ENCODE peak calls at places on chromosomes 2 and 18, in nine cellular contexts. D is HFF-Myc, N is BJ, Q is fibroblast of lung, U is H1, O is epithelial cell of esophagus, X is lower lobe of right lung, Y is cardiac muscle cell, B is hepatocyte. V is an unnamed sample.

GRCh38 chr2:159614534-159615186 is 1.7 kb downstream of the BAZ2B start:
- DNase-seq in D (no peak), Y (no peak), B (no peak), X (no peak), O (peak; percentile 53), N (no peak), Q (no peak), U (no peak), V (no peak)

GRCh38 chr2:238143239-238143951 is 4.9 kb downstream of the KLHL30 start:
- DNase-seq in X (no peak), B (no peak), Y (peak; percentile 35), O (peak; percentile 83), Q (peak; percentile 28), D (no peak), N (no peak), U (no peak), V (no peak)

GRCh38 chr2:156565066-156565710 is 129.0 kb downstream of the GPD2 start:
- DNase-seq in Q (peak; percentile 98), X (no peak), Y (peak; percentile 89), N (peak; percentile 78), O (no peak), D (peak; percentile 33), B (no peak), U (no peak), V (peak; percentile 85)

GRCh38 chr18:41756141-41756540 is 198.9 kb upstream of the PIK3C3 start:
- DNase-seq in D (no peak), N (peak; percentile 9), U (no peak), O (no peak), Q (peak; percentile 1), Y (no peak), X (no peak), B (no peak), V (no peak)

GRCh38 chr2:227813562-227814353 is at the start of gene CCL20:
- DNase-seq in D (no peak), O (peak; percentile 61), Q (no peak), Y (no peak), N (no peak), B (peak; percentile 41), X (no peak), U (no peak), V (no peak)

GRCh38 chr2:127675335-127676261 is at the start of gene LIMS2:
- DNase-seq in O (no peak), B (peak; percentile 42), N (peak; percentile 37), X (peak; percentile 74), Y (peak; percentile 41), D (no peak), Q (peak; percentile 41), U (no peak), V (no peak)

GRCh38 chr18:28529644-28530043 is 352.7 kb upstream of the CDH2 start:
- DNase-seq in N (no peak), U (no peak), D (no peak), O (no peak), B (no peak), X (no peak), Q (no peak), Y (no peak), V (peak; percentile 28)

GRCh38 chr2:42100696-42101585 is 53.1 kb downstream of the PKDCC start:
- DNase-seq in Q (peak; percentile 88), O (peak; percentile 30), D (no peak), N (peak; percentile 16), X (peak; percentile 79), B (peak; percentile 76), U (no peak), Y (peak; percentile 93), V (no peak)

GRCh38 chr18:77078671-77079070 is 53.9 kb downstream of the MBP start:
- DNase-seq in Y (no peak), D (no peak), O (no peak), Q (no peak), X (no peak), B (no peak), N (no peak), U (no peak), V (no peak)

GRCh38 chr2:200338692-200339091 is 32.2 kb downstream of the SPATS2L start:
- DNase-seq in X (no peak), B (no peak), Q (no peak), O (no peak), D (no peak), U (no peak), N (no peak), Y (no peak), V (no peak)

GRCh38 chr2:109410021-109410815 is 203.5 kb downstream of the SEPTIN10 start:
- DNase-seq in U (no peak), B (no peak), X (no peak), Q (no peak), Y (no peak), D (peak; percentile 24), N (no peak), O (no peak), V (no peak)

GRCh38 chr2:204152616-204153015 is 216.1 kb downstream of the ICOS start:
- DNase-seq in O (no peak), B (no peak), X (no peak), Q (peak; percentile 13), U (no peak), D (no peak), Y (no peak), N (no peak), V (peak; percentile 76)

GRCh38 chr18:65704051-65704450 is 46.8 kb upstream of the CDH7 start:
- DNase-seq in Y (no peak), U (no peak), O (no peak), Q (no peak), D (no peak), X (no peak), N (no peak), B (no peak), V (no peak)

GRCh38 chr2:220469201-220469600 is 841.8 kb downstream of the SLC4A3 start:
- DNase-seq in Y (peak; percentile 34), B (no peak), X (no peak), O (peak; percentile 42), N (peak; percentile 41), U (no peak), Q (peak; percentile 72), D (peak; percentile 39), V (no peak)

GRCh38 chr18:13147146-13147545 is 71.4 kb upstream of the LDLRAD4 start:
- DNase-seq in U (no peak), B (no peak), D (no peak), Y (no peak), Q (no peak), N (no peak), X (peak; percentile 74), O (no peak), V (no peak)

GRCh38 chr2:26672112-26672817 is 20.3 kb upstream of the KCNK3 start:
- DNase-seq in Y (no peak), U (no peak), N (no peak), D (no peak), X (no peak), Q (no peak), B (no peak), O (no peak), V (no peak)
- TF ChIP-seq CTCF in Y (no peak), U (no peak), N (no peak), D (no peak), X (no peak), Q (no peak), B (no peak), O (no peak), V (no peak)

DNA sequence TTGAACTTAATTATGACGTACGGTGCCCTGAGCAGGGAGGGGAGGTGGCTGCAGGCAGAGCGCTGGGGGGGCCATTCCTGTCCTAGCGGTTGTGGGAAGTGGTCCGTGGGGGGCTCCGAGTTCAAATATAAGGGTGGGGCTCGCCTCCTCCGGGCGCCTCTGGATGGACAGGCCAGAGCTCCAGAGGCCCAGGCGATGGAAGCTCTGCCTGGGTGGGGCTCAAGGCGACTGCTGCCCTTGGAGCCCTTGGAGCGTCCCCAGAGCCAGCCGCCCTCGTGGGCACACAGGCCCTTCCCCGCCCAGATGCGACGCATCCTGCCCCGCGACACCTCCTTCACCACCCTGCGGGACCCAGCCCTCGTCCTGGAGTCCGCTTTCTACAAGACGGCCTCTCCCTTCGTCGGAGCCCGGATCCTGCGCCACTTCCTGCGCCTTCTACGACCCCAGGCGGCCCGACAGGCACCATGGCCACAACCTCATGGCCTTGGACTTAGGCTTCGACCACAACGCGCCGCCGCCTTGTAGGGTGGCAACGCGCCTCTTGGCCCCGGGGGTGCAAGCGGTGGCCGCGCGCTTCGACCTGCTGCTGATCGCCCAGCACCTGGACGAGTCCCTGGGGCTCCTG is 10.5 kb downstream of the AQP12B start:
- DNase-seq in O (no peak), B (no peak), Q (no peak), U (no peak), N (no peak), X (no peak), Y (no peak), D (no peak), V (no peak)
- H3K4me3 ChIP-seq in O (no peak overlapping the region), B (no peak overlapping the region), Q (no peak overlapping the region), U (no peak overlapping the region), N (no peak overlapping the region), X (no peak overlapping the region), Y (no peak overlapping the region), D (no peak overlapping the region), V (no peak overlapping the region)

DNA sequence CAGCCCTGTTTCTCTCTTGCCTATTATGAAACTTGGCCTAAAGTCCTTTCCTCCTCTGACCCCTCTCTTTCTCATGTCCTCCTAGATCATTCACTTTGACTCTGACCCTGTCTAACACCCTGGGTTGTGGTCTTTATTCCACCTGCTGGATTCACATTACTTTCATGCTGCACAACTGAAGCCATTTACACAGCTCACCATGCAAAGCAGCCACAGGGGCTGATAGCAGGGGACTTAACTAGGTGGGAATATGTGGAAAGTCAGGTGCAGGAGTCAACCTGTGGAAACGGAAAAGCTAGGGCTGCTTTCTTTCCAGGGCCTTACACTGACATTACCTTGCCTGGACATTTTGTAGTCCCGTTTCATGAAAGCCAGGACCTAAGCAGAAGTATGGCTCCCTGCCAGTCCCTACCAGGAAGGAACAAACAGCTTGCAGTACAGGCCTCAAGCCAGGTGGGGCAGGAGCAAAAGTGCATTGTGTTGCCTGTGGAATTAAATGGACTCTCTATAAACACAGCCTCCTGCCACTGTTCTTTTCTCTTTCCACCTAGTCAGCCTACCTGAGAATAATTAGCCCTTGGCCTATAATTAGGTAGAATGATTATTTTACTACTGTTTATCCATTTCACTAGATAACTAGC is 11.8 kb downstream of the MAPRE3 start:
- DNase-seq in N (no peak), D (peak; percentile 12), X (peak; percentile 77), U (no peak), Y (peak; percentile 83), O (peak; percentile 64), Q (peak; percentile 47), B (peak; percentile 81), V (peak; percentile 47)
- TF ChIP-seq CTCF in N (no peak), D (no peak), X (peak; percentile 50), U (peak; percentile 58), Y (peak; percentile 40), O (peak; percentile 69), Q (peak; percentile 30), B (peak; percentile 26), V (peak; percentile 51)

DNA sequence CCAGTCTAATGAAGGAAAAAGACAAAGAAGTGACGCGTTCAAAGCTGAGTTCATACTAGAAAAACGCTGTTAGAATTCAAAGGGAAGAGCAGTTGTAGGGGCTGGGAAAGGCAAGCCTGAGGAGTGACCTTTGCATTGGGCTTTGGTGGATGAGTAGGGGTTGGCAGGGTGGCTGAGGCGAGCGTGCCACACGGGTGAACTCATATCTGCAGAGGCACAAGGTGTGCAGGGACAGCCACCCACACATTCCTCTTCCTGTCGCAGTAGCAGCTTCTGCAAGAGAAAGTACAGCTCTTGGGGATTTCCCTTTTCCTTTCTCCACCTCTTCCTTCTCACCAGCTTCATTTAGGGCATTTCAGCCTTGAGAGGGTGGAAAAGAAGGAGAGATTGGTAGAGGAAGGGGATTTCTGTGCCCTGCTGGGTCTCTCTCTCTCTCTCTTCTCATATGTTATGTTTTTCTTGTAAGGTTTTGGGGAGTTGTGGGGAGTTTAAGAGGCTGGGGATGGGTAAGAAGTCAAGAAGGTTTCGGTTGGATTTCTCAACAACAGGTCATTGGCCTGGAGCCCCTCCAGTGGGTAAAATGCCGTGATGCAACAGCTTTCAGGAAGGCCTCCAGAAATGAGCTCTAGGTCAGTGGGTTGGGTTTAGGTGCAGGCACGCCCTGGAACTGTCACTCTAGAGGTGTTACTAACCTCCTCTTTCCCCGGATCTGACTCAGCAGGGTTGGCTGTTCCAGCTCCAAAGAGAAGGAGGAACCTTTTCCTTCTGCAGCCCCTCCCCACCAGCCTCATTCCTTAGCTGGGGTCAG is 40.1 kb downstream of the ODC1 start:
- DNase-seq in O (peak; percentile 96), U (no peak), D (peak; percentile 63), N (no peak), X (peak; percentile 82), Q (peak; percentile 81), B (peak; percentile 76), Y (peak; percentile 73), V (peak; percentile 89)
- H3K4me3 ChIP-seq in O (no peak overlapping the region), U (no peak overlapping the region), D (no peak overlapping the region), N (no peak overlapping the region), X (peak overlapping the region; percentile 10), Q (no peak overlapping the region), B (no peak overlapping the region), Y (no peak overlapping the region), V (no peak overlapping the region)